ENCODE peak calls at places on chromosome 11, in seven cellular contexts. H is endothelial cell of umbilical vein, L is kidney, W is cardiac muscle cell, U is psoas muscle, I is A549, X is upper lobe of right lung. O is an unnamed sample. For H3K4me1, the result is how much of the 10 kb centered on the place peaks cover.

GRCh38 chr11:120208012-120208441 is 2.8 kb upstream of the OAF start:
- DNase-seq in H (peak), U (no peak), I (no peak), L (no peak), X (no peak), W (no peak), O (peak)

GRCh38 chr11:65290448-65291165 is 24.1 kb upstream of the CDC42EP2 start:
- DNase-seq in H (peak), I (peak), X (peak), L (peak), U (peak), W (peak), O (peak)

GRCh38 chr11:117299351-117300300 is 8.5 kb downstream of the BACE1-AS start:
- DNase-seq in U (no peak), H (no peak), I (no peak), L (no peak), W (no peak), X (no peak), O (peak)

GRCh38 chr11:31802609-31802989 is 8.5 kb downstream of the PAX6 start:
- DNase-seq in L (no peak), X (no peak), U (no peak), H (no peak), I (no peak), W (no peak), O (peak)

GRCh38 chr11:60973699-60974098 is 2.2 kb downstream of the CD6 start:
- DNase-seq in U (no peak), H (no peak), W (no peak), I (no peak), L (no peak), X (no peak), O (no peak)

GRCh38 chr11:124898711-124899110 is 1.0 kb upstream of the ROBO4 start:
- DNase-seq in L (peak), I (no peak), W (no peak), H (peak), X (no peak), U (peak), O (peak)

GRCh38 chr11:91984033-91984568 is 240.5 kb upstream of the FAT3 start:
- DNase-seq in H (no peak), U (no peak), W (no peak), I (no peak), L (no peak), X (no peak), O (no peak)

GRCh38 chr11:13970986-13971385 is 8.5 kb downstream of the SPON1 start:
- DNase-seq in H (no peak), I (peak), X (no peak), W (peak), U (no peak), L (peak), O (no peak)

GRCh38 chr11:45275823-45276222 is 10.3 kb downstream of the SYT13 start:
- DNase-seq in I (no peak), L (no peak), W (no peak), X (no peak), U (no peak), H (no peak), O (peak)

GRCh38 chr11:70881948-70882715 is 370.2 kb downstream of the SHANK2 start:
- DNase-seq in U (no peak), W (no peak), I (no peak), H (no peak), X (no peak), L (peak), O (no peak)

GRCh38 chr11:97454988-97455387 is 1065.2 kb downstream of the JRKL start:
- DNase-seq in W (peak), L (no peak), X (no peak), I (no peak), H (peak), U (no peak), O (no peak)

GRCh38 chr11:100434821-100435641 is 252.1 kb upstream of the ARHGAP42 start:
- DNase-seq in I (no peak), W (peak), H (no peak), L (no peak), U (no peak), X (peak), O (no peak)

GRCh38 chr11:60987577-60988277 is 16.2 kb downstream of the CD6 start:
- DNase-seq in X (no peak), U (no peak), I (no peak), L (no peak), W (no peak), H (no peak), O (no peak)

DNA sequence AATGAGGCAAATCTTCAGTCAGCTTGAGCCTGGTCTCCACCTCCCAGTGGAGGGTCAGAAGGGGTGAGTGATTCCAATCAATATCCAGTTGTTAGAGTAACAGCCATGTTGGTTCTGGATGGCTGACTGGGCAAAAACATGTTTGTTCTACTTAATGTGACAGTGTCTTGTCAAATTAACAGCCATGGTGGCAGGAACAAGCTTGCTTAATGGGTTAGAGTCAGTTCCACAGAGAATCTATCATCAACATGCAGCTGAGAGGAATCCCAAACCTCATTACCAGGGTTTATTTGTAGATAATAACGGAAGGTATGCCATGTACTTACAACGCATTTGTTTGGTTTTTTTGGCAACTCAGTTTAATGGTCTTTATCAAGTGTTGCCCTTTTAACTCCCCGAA is 133.2 kb downstream of the SLC17A6 start:
- DNase-seq in I (no peak), L (no peak), H (no peak), W (no peak), X (no peak), U (no peak), O (peak)
- H3K4me1 ChIP-seq in I (under half), L (under half), H (under half), W (under half), X (under half), U (under half), O (under half)

DNA sequence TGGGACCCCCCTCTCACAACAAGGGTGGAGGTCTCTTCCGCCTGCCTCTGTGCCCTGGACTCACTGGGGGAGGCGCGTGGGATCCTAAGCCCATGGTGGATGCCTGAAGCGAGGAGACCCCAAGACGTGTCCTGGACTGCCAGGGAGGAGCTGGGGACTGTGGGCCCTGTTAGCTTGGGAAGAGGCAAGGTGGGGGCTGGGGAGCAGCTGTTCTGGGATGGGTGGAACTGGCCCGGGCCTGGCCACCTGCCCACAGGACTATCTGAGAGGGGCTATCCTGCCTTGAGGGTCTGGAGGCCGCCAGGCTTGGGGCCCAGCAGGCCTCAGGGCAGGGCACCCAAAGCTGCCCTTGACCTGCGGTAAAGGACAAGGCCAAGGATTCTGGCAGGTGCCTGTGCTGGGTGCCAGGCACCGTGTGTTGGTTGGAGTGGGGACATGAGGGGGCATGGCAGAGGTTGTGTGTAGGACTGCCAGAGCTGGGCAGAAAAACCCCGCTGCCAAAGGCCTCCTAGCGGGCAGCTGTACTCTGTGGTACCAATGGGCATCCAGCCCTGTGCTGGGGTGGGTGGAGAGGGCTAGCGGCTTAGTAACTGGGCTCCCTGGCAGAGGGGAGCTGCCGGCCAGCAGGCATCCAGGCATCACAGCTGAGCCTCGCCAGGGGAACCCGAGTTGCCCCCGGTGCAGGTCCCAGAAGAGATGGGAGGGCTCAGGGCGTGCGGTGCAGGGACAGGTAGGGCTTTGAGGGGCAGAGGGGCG is 670 bp downstream of the LSP1 start:
- DNase-seq in W (no peak), I (no peak), L (peak), H (no peak), U (no peak), X (no peak), O (no peak)
- H3K4me1 ChIP-seq in W (under half), I (under half), L (under half), H (under half), U (under half), X (under half), O (under half)

GRCh38 chr11:75563978-75564552 is 2.0 kb downstream of the SERPINH1 start:
- DNase-seq in L (peak), I (no peak), W (peak), X (peak), U (peak), H (peak), O (peak)

GRCh38 chr11:75563501-75563977 is 1.5 kb downstream of the SERPINH1 start:
- DNase-seq in U (no peak), X (no peak), H (peak), W (no peak), L (no peak), I (no peak), O (peak)

GRCh38 chr11:75565916-75566762 is 4.1 kb downstream of the SERPINH1 start:
- DNase-seq in L (no peak), X (no peak), I (no peak), W (no peak), U (no peak), H (no peak), O (peak)

GRCh38 chr11:75566763-75567279 is 4.8 kb downstream of the SERPINH1 start:
- DNase-seq in I (no peak), U (no peak), L (no peak), W (no peak), H (no peak), X (no peak), O (peak)

GRCh38 chr11:75565221-75565814 is 3.3 kb downstream of the SERPINH1 start:
- DNase-seq in W (no peak), X (no peak), U (peak), L (peak), I (peak), H (peak), O (peak)
- H3K4me1 ChIP-seq in W (under half), X (half or more), U (under half), L (under half), I (under half), H (under half), O (half or more)

DNA sequence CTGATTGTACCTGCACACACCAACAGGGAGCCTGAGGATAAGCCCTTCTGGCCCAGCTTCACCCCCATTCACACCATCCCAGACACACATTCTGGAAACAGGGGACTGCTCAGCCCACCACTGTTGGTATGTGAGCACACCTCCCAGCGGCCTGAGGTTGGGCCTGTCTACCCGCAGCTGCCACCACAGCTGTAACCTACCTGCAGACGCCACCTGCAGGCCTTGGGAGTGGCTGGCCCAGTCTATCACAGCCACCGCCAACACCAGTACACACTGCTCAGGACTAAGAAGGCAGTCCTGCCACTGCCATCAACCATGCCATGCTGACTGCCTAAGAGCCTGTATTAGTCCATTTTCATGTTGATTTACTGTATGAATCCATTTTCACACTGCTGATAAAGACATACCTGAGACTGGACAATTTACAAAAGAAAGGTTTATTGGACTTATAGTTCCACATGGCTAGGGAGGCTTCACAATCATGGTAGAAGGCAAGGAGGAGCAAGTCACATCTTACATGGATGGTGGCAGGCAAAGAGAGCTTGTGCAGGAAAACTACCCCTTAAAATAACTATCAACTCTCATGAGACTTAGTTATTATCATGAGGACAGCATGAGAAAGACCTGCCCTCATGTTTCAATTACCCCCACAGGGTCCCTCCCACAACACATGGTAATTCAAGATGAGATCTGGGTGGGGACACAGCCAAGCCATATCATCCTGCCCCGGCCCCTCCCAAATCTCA is 30.6 kb downstream of the RSF1 start:
- DNase-seq in H (no peak), U (no peak), I (no peak), L (no peak), X (no peak), W (no peak), O (peak)
- H3K4me1 ChIP-seq in H (under half), U (under half), I (under half), L (under half), X (under half), W (under half), O (under half)

DNA sequence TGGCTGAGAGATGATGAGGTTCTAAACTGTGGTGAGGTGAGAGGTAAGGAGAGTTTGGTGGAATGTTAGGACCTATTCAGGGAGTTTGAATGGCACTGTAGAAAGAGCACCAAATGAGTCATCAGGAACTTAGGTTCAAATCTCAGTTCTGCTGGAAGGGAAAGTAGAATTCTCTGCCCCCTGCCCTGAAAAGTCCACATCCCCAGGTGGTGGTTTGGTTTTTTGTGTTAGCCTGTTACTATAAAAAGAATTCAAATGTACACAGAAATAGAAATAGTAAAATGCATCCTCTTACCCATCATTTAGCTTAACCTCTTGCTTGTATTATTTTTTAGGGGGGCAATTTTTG is 20.2 kb downstream of the PPFIBP2 start:
- DNase-seq in H (no peak), U (no peak), W (no peak), X (no peak), I (no peak), L (no peak), O (no peak)
- H3K4me1 ChIP-seq in H (under half), U (under half), W (under half), X (under half), I (under half), L (under half), O (under half)

GRCh38 chr11:113132001-113132400 is 170.8 kb downstream of the NCAM1 start:
- DNase-seq in L (no peak), W (peak), U (no peak), I (no peak), X (no peak), H (no peak), O (no peak)
- H3K4me1 ChIP-seq in L (under half), W (under half), U (under half), I (under half), X (under half), H (under half), O (under half)

GRCh38 chr11:2839395-2839941 is 46.1 kb downstream of the CDKN1C start:
- DNase-seq in L (no peak), X (no peak), W (no peak), H (no peak), I (no peak), U (peak), O (no peak)
- H3K4me1 ChIP-seq in L (under half), X (under half), W (under half), H (under half), I (under half), U (under half), O (under half)

GRCh38 chr11:10307022-10307410 is 2.1 kb downstream of the ADM start:
- DNase-seq in W (no peak), L (no peak), I (peak), U (no peak), X (no peak), H (no peak), O (no peak)

GRCh38 chr11:10305964-10306918 is 1.4 kb downstream of the ADM start:
- DNase-seq in L (peak), U (peak), I (peak), H (peak), X (no peak), W (peak), O (no peak)

GRCh38 chr11:10304495-10305261 is at the start of gene ADM:
- DNase-seq in H (peak), X (peak), I (peak), U (peak), L (peak), W (peak), O (peak)

GRCh38 chr11:10303558-10304363 is 1.1 kb upstream of the ADM start:
- DNase-seq in H (peak), L (peak), W (peak), X (no peak), U (peak), I (peak), O (no peak)

GRCh38 chr11:10305262-10305963 is 540 bp downstream of the ADM start:
- DNase-seq in I (peak), H (no peak), L (peak), W (peak), U (peak), X (peak), O (peak)
- H3K4me1 ChIP-seq in I (under half), H (under half), L (under half), W (under half), U (under half), X (half or more), O (under half)

GRCh38 chr11:68976563-68976962 is 4.2 kb downstream of the MRGPRD start:
- DNase-seq in H (no peak), U (peak), L (peak), I (no peak), W (no peak), X (peak), O (peak)

GRCh38 chr11:68977781-68978625 is 2.8 kb downstream of the MRGPRD start:
- DNase-seq in W (no peak), H (no peak), L (peak), I (no peak), U (peak), X (peak), O (peak)

GRCh38 chr11:68978626-68978930 is 2.2 kb downstream of the MRGPRD start:
- DNase-seq in H (no peak), W (no peak), L (no peak), X (no peak), I (no peak), U (no peak), O (peak)

GRCh38 chr11:68974421-68975194 is 6.2 kb downstream of the MRGPRD start:
- DNase-seq in L (peak), I (peak), H (peak), U (peak), X (peak), W (no peak), O (peak)

GRCh38 chr11:68976095-68976494 is 4.7 kb downstream of the MRGPRD start:
- DNase-seq in I (no peak), H (no peak), X (peak), L (peak), U (peak), W (no peak), O (no peak)
- H3K4me1 ChIP-seq in I (under half), H (under half), X (under half), L (under half), U (under half), W (under half), O (under half)

GRCh38 chr11:63869171-63869591 is 30.3 kb downstream of the MARK2 start:
- DNase-seq in H (no peak), I (no peak), W (no peak), L (peak), X (no peak), U (no peak), O (no peak)
- H3K4me1 ChIP-seq in H (under half), I (half or more), W (under half), L (under half), X (half or more), U (half or more), O (under half)

O was measured in osteoblast.